ENCODE peak calls at places on chromosomes 6 and 20, in eight cellular contexts. Y is GM23338, L is fibroblast of lung, G is transverse colon, N is cardiac muscle cell, V is mucosa of descending colon, C is A673, R is heart left ventricle. X is an unnamed sample. For H3K4me1, the result is how much of the 10 kb centered on the place peaks cover.

GRCh38 chr20:14948416-14948815 is 611.0 kb upstream of the FLRT3 start:
- DNase-seq in G (no peak), Y (no peak), L (no peak), N (no peak), C (no peak), R (no peak), V (no peak), X (no peak)

GRCh38 chr20:38127011-38127621 is 38.0 kb downstream of the TGM2 start:
- DNase-seq in C (no peak), N (peak), V (no peak), R (peak), G (no peak), L (peak), Y (no peak), X (peak)

GRCh38 chr20:23143098-23143497 is 57.0 kb upstream of the CD93 start:
- DNase-seq in L (peak), G (peak), R (peak), Y (no peak), N (peak), C (peak), V (peak), X (peak)

GRCh38 chr6:140670013-140670412 is 1295.6 kb upstream of the CITED2 start:
- DNase-seq in L (peak), N (peak), G (no peak), R (no peak), C (no peak), Y (no peak), V (no peak), X (no peak)

GRCh38 chr20:61911824-61912223 is 153.9 kb downstream of the TAF4 start:
- DNase-seq in L (no peak), N (no peak), V (no peak), C (no peak), G (no peak), Y (no peak), R (no peak), X (no peak)

GRCh38 chr6:16635810-16636602 is 125.3 kb downstream of the ATXN1 start:
- DNase-seq in Y (peak), C (no peak), V (peak), R (no peak), N (peak), L (peak), G (peak), X (no peak)

GRCh38 chr6:21026576-21027273 is 492.5 kb downstream of the CDKAL1 start:
- DNase-seq in Y (no peak), V (no peak), R (no peak), N (peak), G (no peak), C (no peak), L (peak), X (no peak)

GRCh38 chr6:112984899-112985298 is 637.8 kb downstream of the RFPL4B start:
- DNase-seq in Y (no peak), R (no peak), V (no peak), L (no peak), N (no peak), C (no peak), G (no peak), X (no peak)

GRCh38 chr6:162621246-162621645 is 106.3 kb downstream of the PRKN start:
- DNase-seq in V (no peak), C (no peak), N (peak), Y (peak), L (peak), G (no peak), R (no peak), X (no peak)

GRCh38 chr6:100378576-100378975 is 86.1 kb downstream of the SIM1 start:
- DNase-seq in R (no peak), L (no peak), G (no peak), N (no peak), Y (no peak), C (no peak), V (no peak), X (no peak)

GRCh38 chr6:62338477-62338876 is 52.5 kb upstream of the KHDRBS2 start:
- DNase-seq in Y (no peak), C (no peak), L (no peak), R (no peak), V (no peak), N (no peak), G (no peak), X (no peak)

GRCh38 chr6:142842423-142843261 is 102.3 kb downstream of the HIVEP2 start:
- DNase-seq in Y (no peak), V (no peak), N (peak), R (no peak), G (no peak), C (no peak), L (peak), X (no peak)
- H3K4me1 ChIP-seq in Y (half or more), V (under half), N (under half), R (under half), G (under half), C (under half), L (under half), X (under half)

GRCh38 chr20:32465092-32465900 is 107.2 kb downstream of the ASXL1 start:
- DNase-seq in L (peak), C (no peak), Y (no peak), G (peak), R (peak), V (peak), N (peak), X (no peak)
- TF ChIP-seq CTCF in L (no peak), C (no peak), Y (no peak), G (no peak), R (no peak), V (no peak), N (no peak), X (no peak)

GRCh38 chr6:13428528-13429405 is 58.6 kb downstream of the GFOD1 start:
- DNase-seq in V (no peak), R (no peak), Y (peak), L (no peak), G (no peak), C (no peak), N (no peak), X (peak)
- H3K4me3 ChIP-seq in V (no peak), R (no peak), Y (no peak), L (no peak), G (no peak), C (no peak), N (no peak), X (no peak)

DNA sequence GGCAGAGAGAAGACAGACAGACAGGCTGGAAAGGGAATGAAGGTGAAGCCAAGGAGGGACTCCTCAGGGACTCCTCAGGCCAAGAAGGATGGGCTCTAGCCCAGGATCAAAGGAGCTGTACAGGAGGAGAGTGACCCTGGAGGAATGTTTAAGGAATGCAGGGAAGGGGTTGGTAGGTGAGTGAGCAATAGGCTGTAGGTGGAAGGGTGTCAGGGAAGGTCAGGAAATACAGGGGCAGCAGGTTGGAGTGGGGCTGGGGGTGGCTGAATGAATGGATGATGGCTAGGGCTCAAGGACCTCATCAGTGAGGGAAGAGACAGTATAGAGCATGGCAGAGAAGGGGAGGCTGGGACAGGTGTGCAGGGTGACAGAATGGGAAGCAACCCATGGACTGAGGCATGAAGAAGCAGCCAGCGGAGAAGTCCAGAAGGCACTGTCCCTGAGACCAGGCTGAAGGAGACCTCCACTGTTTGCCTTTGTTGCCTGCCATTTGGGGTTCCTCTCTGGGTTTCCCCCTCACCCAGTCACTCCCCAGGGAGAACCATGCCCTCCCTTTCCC is 13.2 kb downstream of the SYNGAP1 start:
- DNase-seq in Y (peak), V (no peak), G (no peak), C (no peak), N (no peak), L (no peak), R (peak), X (no peak)
- H3K4me1 ChIP-seq in Y (half or more), V (under half), G (under half), C (half or more), N (half or more), L (under half), R (under half), X (under half)

DNA sequence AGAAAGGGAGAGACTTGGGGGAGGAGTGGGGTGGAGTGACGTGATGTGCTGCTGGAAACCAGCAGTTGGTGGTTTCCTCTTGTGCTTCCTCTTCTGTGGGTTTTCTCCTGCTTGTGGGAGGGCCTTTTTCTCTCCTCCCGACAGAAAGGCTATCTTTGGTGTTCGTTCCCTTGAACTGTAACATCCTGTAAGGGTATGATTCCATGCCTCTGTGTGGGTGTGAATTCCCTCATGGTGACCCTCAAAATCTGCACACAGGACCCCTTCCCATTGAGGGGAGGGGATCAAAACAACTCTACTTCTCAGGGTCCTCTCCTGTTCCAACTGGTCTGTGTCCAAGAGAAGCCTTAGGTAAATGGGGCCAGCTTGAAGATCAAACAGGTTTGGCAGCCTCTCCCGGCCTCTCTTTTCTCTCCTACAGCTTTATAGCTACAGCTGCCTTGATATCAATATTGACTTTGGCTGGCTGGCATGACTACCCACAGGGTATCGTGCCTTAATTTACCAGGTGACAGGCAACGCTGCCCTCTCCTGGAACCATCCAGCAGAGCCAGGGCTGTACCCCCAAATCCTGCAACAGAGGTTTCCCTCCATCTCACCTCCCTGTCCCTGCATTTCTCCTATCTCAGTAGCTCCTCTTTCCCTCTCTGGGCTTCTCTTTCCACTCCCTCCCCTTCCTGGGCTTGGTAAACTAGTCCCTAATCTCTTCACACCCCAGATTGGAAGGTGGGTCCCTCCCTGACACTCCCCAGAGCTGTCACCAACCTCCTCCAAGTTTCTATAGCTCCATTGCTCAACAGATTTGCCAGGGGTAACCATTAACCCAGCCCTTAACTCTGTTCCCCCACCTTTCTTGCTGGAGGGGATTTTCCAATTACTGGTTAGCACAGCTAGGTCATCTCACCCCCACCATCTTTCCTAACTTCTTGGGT is 1.5 kb upstream of the MSH5 start:
- DNase-seq in V (peak), L (peak), N (peak), C (peak), Y (peak), G (peak), R (peak), X (peak)
- TF ChIP-seq CTCF in V (peak), L (peak), N (peak), C (peak), Y (peak), G (no peak), R (peak), X (no peak)

DNA sequence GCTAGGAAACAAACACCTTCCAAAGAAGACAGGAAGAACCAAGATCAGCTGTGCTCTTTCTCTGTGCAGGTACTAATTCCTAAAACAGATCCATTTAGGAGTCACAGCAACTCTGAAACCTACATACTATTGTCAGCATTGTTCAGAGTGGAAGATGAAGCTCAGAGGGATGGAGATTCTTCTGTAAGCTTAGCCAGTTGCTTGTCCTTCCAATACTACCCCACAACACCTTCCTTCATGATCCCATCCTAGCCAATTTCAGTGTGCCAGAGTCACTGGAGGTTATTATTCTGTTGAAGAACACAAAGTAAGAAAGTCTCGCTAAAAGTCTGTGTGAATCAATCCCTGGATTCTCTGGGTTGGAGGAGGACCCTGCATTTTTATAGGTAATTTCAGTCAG is 2.3 kb downstream of the POPDC3 start:
- DNase-seq in V (no peak), N (no peak), L (no peak), R (no peak), Y (no peak), G (no peak), C (no peak), X (no peak)
- H3K4me3 ChIP-seq in V (no peak), N (peak), L (no peak), R (no peak), Y (no peak), G (no peak), C (no peak), X (no peak)

GRCh38 chr6:81744136-81744535 is 8.3 kb downstream of the TENT5A start:
- DNase-seq in V (no peak), Y (no peak), N (no peak), C (no peak), R (no peak), G (no peak), L (no peak), X (no peak)
- H3K4me1 ChIP-seq in V (under half), Y (under half), N (under half), C (under half), R (under half), G (under half), L (under half), X (under half)

GRCh38 chr20:3864518-3864917 is 17.9 kb downstream of the MAVS start:
- DNase-seq in C (no peak), Y (no peak), R (no peak), G (no peak), N (no peak), L (no peak), V (no peak), X (no peak)

GRCh38 chr20:3862333-3862732 is 15.7 kb downstream of the MAVS start:
- DNase-seq in C (no peak), N (no peak), Y (no peak), V (no peak), L (no peak), G (no peak), R (no peak), X (no peak)

GRCh38 chr20:3861191-3861590 is 14.6 kb downstream of the MAVS start:
- DNase-seq in V (no peak), N (no peak), Y (no peak), C (no peak), G (no peak), R (no peak), L (no peak), X (no peak)

GRCh38 chr20:3865152-3865886 is 18.7 kb downstream of the MAVS start:
- DNase-seq in C (no peak), R (no peak), G (no peak), L (no peak), V (no peak), Y (no peak), N (no peak), X (no peak)

DNA sequence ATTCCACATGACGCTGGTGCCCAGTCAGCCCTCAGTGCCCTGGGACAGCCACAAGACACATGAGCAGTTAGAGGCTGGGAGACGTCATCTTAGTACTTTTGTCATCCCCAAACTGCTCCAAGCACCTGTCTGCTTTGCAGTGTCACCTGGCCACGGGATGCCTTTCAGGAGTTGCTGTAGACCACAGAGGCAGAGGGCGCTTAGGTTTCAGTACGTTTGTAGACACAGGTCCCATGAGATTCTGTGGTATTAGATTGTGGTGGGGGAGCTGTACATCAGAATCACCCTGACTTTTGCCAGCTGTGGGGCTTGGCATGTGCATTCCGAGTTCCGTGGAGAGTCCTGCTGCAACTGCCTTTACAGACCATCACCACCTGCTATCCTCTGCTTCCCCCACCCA is 16.7 kb downstream of the MAVS start:
- DNase-seq in V (no peak), Y (no peak), R (no peak), C (no peak), G (no peak), N (no peak), L (no peak), X (no peak)
- TF ChIP-seq CTCF in V (no peak), Y (no peak), R (no peak), C (no peak), G (no peak), N (no peak), L (no peak), X (no peak)

DNA sequence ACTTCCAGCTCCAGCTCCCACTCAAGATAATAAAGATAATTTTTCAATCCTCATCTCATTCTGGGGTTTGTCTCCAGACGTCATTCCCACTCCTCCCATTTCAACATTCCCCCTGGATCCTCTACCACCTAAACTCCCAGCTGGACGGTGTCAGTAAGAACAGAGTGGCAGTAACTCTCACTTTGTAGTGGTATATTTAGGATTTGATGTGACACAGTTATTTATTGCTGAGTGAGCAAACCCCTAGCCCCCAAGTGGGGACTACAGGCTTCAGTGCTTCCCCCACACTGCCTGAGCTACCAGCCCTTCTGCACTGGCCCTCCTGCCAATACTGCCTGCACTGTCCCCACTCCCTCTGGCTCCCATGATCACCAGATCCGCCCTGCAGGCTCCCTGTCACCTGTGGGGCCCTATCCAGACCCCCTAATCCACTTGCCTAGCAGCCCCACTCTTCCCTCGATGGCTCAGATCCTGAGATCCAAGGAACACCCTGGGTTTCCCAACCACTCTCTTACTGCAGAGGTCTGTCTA is 2.4 kb downstream of the C6orf47 start:
- DNase-seq in C (no peak), G (no peak), L (no peak), V (no peak), N (no peak), Y (no peak), R (no peak), X (no peak)
- H3K4me3 ChIP-seq in C (peak), G (peak), L (no peak), V (no peak), N (no peak), Y (no peak), R (no peak), X (no peak)

DNA sequence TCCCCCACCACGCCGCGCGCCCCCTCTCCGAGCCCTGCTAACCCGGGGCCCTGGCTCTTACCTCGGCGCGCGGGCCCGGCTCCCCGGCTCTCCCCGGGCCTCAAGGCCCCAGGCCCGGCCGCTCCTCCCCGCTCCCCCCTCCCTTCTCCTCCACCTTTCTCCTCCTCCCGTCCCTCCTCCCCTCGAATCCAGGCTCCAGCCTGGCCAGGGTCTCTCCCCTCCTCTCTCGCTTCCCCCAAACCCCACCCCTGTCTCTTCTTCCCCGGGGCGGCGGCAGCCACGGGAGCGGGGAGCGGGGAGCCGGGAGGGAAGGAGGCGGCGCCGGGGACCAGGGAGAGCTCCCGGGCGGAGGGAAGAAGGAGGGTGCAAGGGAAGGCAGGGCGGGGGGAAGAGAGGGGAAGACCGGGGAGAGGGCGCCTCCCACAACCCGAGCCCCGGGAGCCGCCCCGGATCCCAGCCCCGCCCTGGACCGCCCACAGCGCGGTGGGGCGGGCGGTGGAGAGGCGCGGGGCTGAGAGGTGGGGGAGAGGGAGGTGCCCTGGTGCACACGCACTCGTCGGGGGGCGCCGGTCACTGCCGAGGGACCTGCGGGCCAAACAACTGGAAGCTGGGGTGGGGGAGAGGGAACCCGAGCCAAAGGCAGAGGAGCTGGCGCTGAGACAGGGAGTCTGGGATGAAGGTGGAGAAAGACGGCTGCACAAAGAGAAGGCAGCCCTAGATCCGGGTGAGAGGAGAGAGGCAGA is at the start of gene GABBR1:
- DNase-seq in Y (peak), G (peak), V (peak), R (peak), N (peak), L (peak), C (peak), X (peak)
- H3K4me1 ChIP-seq in Y (under half), G (under half), V (under half), R (under half), N (under half), L (under half), C (under half), X (under half)

X was measured in ascending aorta.